ENCODE peak calls at places on chromosomes 4 and X, in four cellular contexts. One of them, this sample, is unnamed.

GRCh38 chr4:140070369-140070768 is 83.6 kb downstream of the MAML3 start:
- DNase-seq in ascending aorta: no peak
- DNase-seq in WTC11: no peak
- DNase-seq in B cell: no peak
- DNase-seq in this sample: no peak

GRCh38 chr4:113823291-113823659 is 61.7 kb upstream of the CAMK2D start:
- DNase-seq in ascending aorta: no peak
- DNase-seq in WTC11: no peak
- DNase-seq in B cell: no peak
- DNase-seq in this sample: peak

GRCh38 chr4:138248058-138248457 is 5.9 kb upstream of the SLC7A11 start:
- DNase-seq in B cell: no peak
- DNase-seq in ascending aorta: no peak
- DNase-seq in WTC11: no peak
- DNase-seq in this sample: no peak

GRCh38 chrX:139642241-139642927 is 65.6 kb downstream of the MCF2 start:
- DNase-seq in WTC11: no peak
- DNase-seq in B cell: no peak
- DNase-seq in ascending aorta: no peak
- DNase-seq in this sample: no peak

GRCh38 chr4:140247237-140247636 is 93.3 kb upstream of the MAML3 start:
- DNase-seq in WTC11: no peak
- DNase-seq in ascending aorta: no peak
- DNase-seq in B cell: no peak
- DNase-seq in this sample: no peak

GRCh38 chr4:122341906-122342305 is 36.9 kb upstream of the ADAD1 start:
- DNase-seq in ascending aorta: no peak
- DNase-seq in B cell: no peak
- DNase-seq in WTC11: no peak
- DNase-seq in this sample: no peak

GRCh38 chr4:65665951-65666523 is 4.3 kb downstream of the EPHA5 start:
- DNase-seq in B cell: no peak
- DNase-seq in WTC11: no peak
- DNase-seq in ascending aorta: no peak
- DNase-seq in this sample: no peak

GRCh38 chrX:30141966-30142365 is 73.4 kb upstream of the MAGEB2 start:
- DNase-seq in B cell: no peak
- DNase-seq in WTC11: peak
- DNase-seq in ascending aorta: no peak
- DNase-seq in this sample: peak

GRCh38 chrX:34656842-34657780 is at the start of gene TMEM47:
- DNase-seq in B cell: no peak
- DNase-seq in WTC11: peak
- DNase-seq in ascending aorta: peak
- DNase-seq in this sample: no peak

GRCh38 chr4:38069271-38069760 is 109.1 kb downstream of the PTTG2 start:
- DNase-seq in WTC11: peak
- DNase-seq in ascending aorta: no peak
- DNase-seq in B cell: no peak
- DNase-seq in this sample: peak

GRCh38 chr4:76016383-76016782 is 6.9 kb downstream of the CXCL10 start:
- DNase-seq in WTC11: no peak
- DNase-seq in B cell: no peak
- DNase-seq in ascending aorta: no peak
- DNase-seq in this sample: peak

GRCh38 chr4:5435201-5435600 is 273.2 kb downstream of the EVC2 start:
- DNase-seq in B cell: no peak
- DNase-seq in ascending aorta: no peak
- DNase-seq in WTC11: no peak
- DNase-seq in this sample: no peak

GRCh38 chrX:134676440-134676839 is 18.2 kb upstream of the PLAC1 start:
- DNase-seq in B cell: no peak
- DNase-seq in ascending aorta: no peak
- DNase-seq in WTC11: no peak
- DNase-seq in this sample: no peak

GRCh38 chrX:39619182-39620009 is 478.4 kb downstream of the BCOR start:
- DNase-seq in B cell: no peak
- DNase-seq in ascending aorta: no peak
- DNase-seq in WTC11: no peak
- DNase-seq in this sample: no peak

GRCh38 chr4:56468097-56468422 is 643 bp downstream of the SRP72 start:
- DNase-seq in B cell: no peak
- DNase-seq in ascending aorta: no peak
- DNase-seq in WTC11: peak
- DNase-seq in this sample: no peak

GRCh38 chrX:20221902-20222301 is 44.8 kb downstream of the RPS6KA3 start:
- DNase-seq in WTC11: no peak
- DNase-seq in B cell: no peak
- DNase-seq in ascending aorta: no peak
- DNase-seq in this sample: no peak

GRCh38 chr4:145285928-145286327 is 105.5 kb upstream of the OTUD4 start:
- DNase-seq in B cell: no peak
- DNase-seq in WTC11: no peak
- DNase-seq in ascending aorta: no peak
- DNase-seq in this sample: no peak

GRCh38 chr4:88738714-88739366 is 41.2 kb upstream of the NAP1L5 start:
- DNase-seq in B cell: no peak
- DNase-seq in ascending aorta: no peak
- DNase-seq in WTC11: peak
- DNase-seq in this sample: no peak

GRCh38 chr4:175176710-175177109 is 258.6 kb downstream of the ADAM29 start:
- DNase-seq in WTC11: no peak
- DNase-seq in B cell: no peak
- DNase-seq in ascending aorta: no peak
- DNase-seq in this sample: no peak

GRCh38 chr4:149404143-149404542 is 411.5 kb downstream of the IQCM start:
- DNase-seq in ascending aorta: no peak
- DNase-seq in B cell: no peak
- DNase-seq in WTC11: no peak
- DNase-seq in this sample: no peak

GRCh38 chr4:24527371-24527770 is 57.0 kb downstream of the DHX15 start:
- DNase-seq in B cell: no peak
- DNase-seq in WTC11: no peak
- DNase-seq in ascending aorta: no peak
- DNase-seq in this sample: no peak

GRCh38 chr4:55549888-55550287 is 3.2 kb upstream of the CLOCK start:
- DNase-seq in B cell: no peak
- DNase-seq in WTC11: no peak
- DNase-seq in ascending aorta: no peak
- DNase-seq in this sample: peak

GRCh38 chrX:109826954-109827708 is 94.1 kb upstream of the ACSL4 start:
- DNase-seq in ascending aorta: no peak
- DNase-seq in WTC11: no peak
- DNase-seq in B cell: no peak
- DNase-seq in this sample: peak

GRCh38 chr4:145619639-145619996 is 433 bp downstream of the MMAA start:
- DNase-seq in ascending aorta: peak
- DNase-seq in WTC11: no peak
- DNase-seq in B cell: no peak
- DNase-seq in this sample: peak

GRCh38 chr4:77881460-77882295 is 19.0 kb downstream of the MRPL1 start:
- DNase-seq in ascending aorta: no peak
- DNase-seq in B cell: no peak
- DNase-seq in WTC11: no peak
- DNase-seq in this sample: peak

GRCh38 chrX:26146024-26146423 is 7.9 kb downstream of the MAGEB18 start:
- DNase-seq in WTC11: no peak
- DNase-seq in B cell: no peak
- DNase-seq in ascending aorta: no peak
- DNase-seq in this sample: no peak

GRCh38 chr4:116143221-116143620 is 942.2 kb downstream of the TRAM1L1 start:
- DNase-seq in B cell: no peak
- DNase-seq in WTC11: no peak
- DNase-seq in ascending aorta: no peak
- DNase-seq in this sample: no peak

GRCh38 chr4:56655627-56656345 is 25.3 kb downstream of the HOPX start:
- DNase-seq in WTC11: peak
- DNase-seq in ascending aorta: no peak
- DNase-seq in B cell: no peak
- DNase-seq in this sample: peak

GRCh38 chrX:16897445-16897844 is 27.3 kb upstream of the RBBP7 start:
- DNase-seq in B cell: no peak
- DNase-seq in ascending aorta: no peak
- DNase-seq in WTC11: no peak
- DNase-seq in this sample: no peak

GRCh38 chrX:11944486-11944885 is 186.4 kb downstream of the MSL3 start:
- DNase-seq in B cell: no peak
- DNase-seq in WTC11: peak
- DNase-seq in ascending aorta: no peak
- DNase-seq in this sample: peak

GRCh38 chr4:83906561-83906960 is 370.7 kb downstream of the GPAT3 start:
- DNase-seq in B cell: no peak
- DNase-seq in WTC11: no peak
- DNase-seq in ascending aorta: no peak
- DNase-seq in this sample: no peak

GRCh38 chrX:108699368-108699767 is 37.0 kb downstream of the IRS4 start:
- DNase-seq in ascending aorta: no peak
- DNase-seq in WTC11: no peak
- DNase-seq in B cell: no peak
- DNase-seq in this sample: no peak

GRCh38 chr4:26058537-26058936 is 144.5 kb downstream of the SMIM20 start:
- DNase-seq in WTC11: no peak
- DNase-seq in B cell: no peak
- DNase-seq in ascending aorta: peak
- DNase-seq in this sample: peak

GRCh38 chr4:26062221-26062620 is 148.2 kb downstream of the SMIM20 start:
- DNase-seq in B cell: no peak
- DNase-seq in ascending aorta: no peak
- DNase-seq in WTC11: no peak
- DNase-seq in this sample: no peak

GRCh38 chr4:26059391-26060154 is 145.6 kb downstream of the SMIM20 start:
- DNase-seq in B cell: no peak
- DNase-seq in WTC11: no peak
- DNase-seq in ascending aorta: peak
- DNase-seq in this sample: no peak

GRCh38 chr4:26060286-26060685 is 146.3 kb downstream of the SMIM20 start:
- DNase-seq in WTC11: no peak
- DNase-seq in B cell: no peak
- DNase-seq in ascending aorta: no peak
- DNase-seq in this sample: no peak

GRCh38 chr4:26061248-26061986 is 147.4 kb downstream of the SMIM20 start:
- DNase-seq in WTC11: peak
- DNase-seq in ascending aorta: no peak
- DNase-seq in B cell: no peak
- DNase-seq in this sample: peak
- TF ChIP-seq CTCF in WTC11: peak
- TF ChIP-seq CTCF in ascending aorta: peak
- TF ChIP-seq CTCF in B cell: peak
- TF ChIP-seq CTCF in this sample: peak

DNA sequence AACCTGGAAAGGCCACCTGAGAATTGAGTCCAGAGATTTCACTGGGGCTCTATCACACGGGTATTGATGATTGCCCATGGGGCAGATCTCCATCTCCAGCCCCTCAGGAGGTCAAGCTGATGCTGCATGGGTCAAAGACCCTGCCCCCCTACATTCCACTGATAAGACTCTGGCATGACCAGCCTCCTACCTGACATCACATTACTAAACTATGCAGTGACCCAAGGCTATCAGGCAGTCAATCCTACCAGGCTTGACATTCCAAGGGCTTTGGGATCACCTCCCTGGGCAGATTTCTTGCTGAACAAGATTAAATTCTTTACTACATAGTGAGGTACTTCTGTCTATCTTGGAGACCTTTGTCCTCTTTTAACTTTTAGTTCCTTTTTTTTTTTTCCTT is 192.7 kb upstream of the STS start:
- DNase-seq in WTC11: no peak
- DNase-seq in ascending aorta: no peak
- DNase-seq in B cell: no peak
- DNase-seq in this sample: no peak
- TF ChIP-seq CTCF in WTC11: no peak
- TF ChIP-seq CTCF in ascending aorta: no peak
- TF ChIP-seq CTCF in B cell: no peak
- TF ChIP-seq CTCF in this sample: no peak

GRCh38 chrX:74464722-74465121 is 43.4 kb downstream of the SLC16A2 start:
- DNase-seq in ascending aorta: no peak
- DNase-seq in WTC11: no peak
- DNase-seq in B cell: no peak
- DNase-seq in this sample: no peak

GRCh38 chrX:74461384-74461783 is 40.1 kb downstream of the SLC16A2 start:
- DNase-seq in ascending aorta: no peak
- DNase-seq in WTC11: no peak
- DNase-seq in B cell: no peak
- DNase-seq in this sample: no peak

GRCh38 chrX:74467656-74468055 is 46.4 kb downstream of the SLC16A2 start:
- DNase-seq in ascending aorta: no peak
- DNase-seq in WTC11: no peak
- DNase-seq in B cell: no peak
- DNase-seq in this sample: no peak

GRCh38 chrX:74465424-74465823 is 44.1 kb downstream of the SLC16A2 start:
- DNase-seq in B cell: no peak
- DNase-seq in WTC11: no peak
- DNase-seq in ascending aorta: no peak
- DNase-seq in this sample: no peak
- TF ChIP-seq CTCF in B cell: no peak
- TF ChIP-seq CTCF in WTC11: no peak
- TF ChIP-seq CTCF in ascending aorta: no peak
- TF ChIP-seq CTCF in this sample: no peak

GRCh38 chr4:120809518-120809917 is 113.0 kb downstream of the PRDM5 start:
- DNase-seq in WTC11: no peak
- DNase-seq in ascending aorta: no peak
- DNase-seq in B cell: no peak
- DNase-seq in this sample: no peak
- TF ChIP-seq CTCF in WTC11: no peak
- TF ChIP-seq CTCF in ascending aorta: no peak
- TF ChIP-seq CTCF in B cell: no peak
- TF ChIP-seq CTCF in this sample: peak

GRCh38 chrX:72019487-72019886 is 108.8 kb downstream of the NHSL2 start:
- DNase-seq in WTC11: no peak
- DNase-seq in B cell: no peak
- DNase-seq in ascending aorta: no peak
- DNase-seq in this sample: no peak

GRCh38 chrX:72023071-72023470 is 108.6 kb downstream of the RTL5 start:
- DNase-seq in B cell: no peak
- DNase-seq in ascending aorta: no peak
- DNase-seq in WTC11: no peak
- DNase-seq in this sample: no peak

GRCh38 chrX:72020788-72021187 is 110.1 kb downstream of the NHSL2 start:
- DNase-seq in B cell: no peak
- DNase-seq in ascending aorta: no peak
- DNase-seq in WTC11: no peak
- DNase-seq in this sample: no peak

GRCh38 chrX:72020204-72020603 is 109.6 kb downstream of the NHSL2 start:
- DNase-seq in WTC11: no peak
- DNase-seq in B cell: no peak
- DNase-seq in ascending aorta: peak
- DNase-seq in this sample: no peak

DNA sequence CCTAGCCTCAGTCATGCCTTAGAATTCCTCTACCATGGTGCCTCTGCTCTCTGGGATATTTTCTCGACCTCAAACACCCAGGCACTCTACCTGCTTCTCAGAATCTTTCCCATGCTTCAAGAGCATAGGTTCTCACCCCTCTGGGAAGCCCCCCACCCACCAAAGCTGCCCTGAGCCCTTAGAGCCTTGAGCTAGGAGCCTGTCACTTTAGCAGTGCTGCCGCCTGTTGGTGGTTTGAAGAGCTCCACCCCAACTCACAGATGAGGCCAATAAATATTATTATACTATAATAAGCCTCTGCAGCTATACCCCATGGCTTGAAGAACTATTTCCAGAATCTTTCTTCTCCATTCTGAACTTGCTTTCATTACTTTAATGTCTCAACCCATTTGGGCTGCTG is 109.7 kb downstream of the RTL5 start:
- DNase-seq in ascending aorta: no peak
- DNase-seq in B cell: no peak
- DNase-seq in WTC11: peak
- DNase-seq in this sample: peak
- TF ChIP-seq CTCF in ascending aorta: peak
- TF ChIP-seq CTCF in B cell: peak
- TF ChIP-seq CTCF in WTC11: peak
- TF ChIP-seq CTCF in this sample: no peak